ENCODE peak calls at places on chromosomes 2 and 18, in eight cellular contexts. A, M, R, J, V, H, L and X are unnamed samples. For H3K9me3, the result is how much of the 10 kb centered on the place peaks cover.

GRCh38 chr18:49566217-49566616 is 4.4 kb downstream of the LIPG start:
- DNase-seq in A (no peak), M (no peak), R (no peak), J (no peak), V (no peak), H (no peak), L (no peak), X (no peak)

GRCh38 chr2:44392338-44392943 is 30.7 kb downstream of the CAMKMT start:
- DNase-seq in A (peak), M (peak), R (no peak), J (no peak), V (no peak), H (no peak), L (peak), X (no peak)

GRCh38 chr2:25258814-25259743 is 82.6 kb downstream of the DNMT3A start:
- DNase-seq in A (no peak), M (no peak), R (no peak), J (no peak), V (no peak), H (no peak), L (no peak), X (no peak)

GRCh38 chr18:42798606-42799005 is 316.9 kb downstream of the RIT2 start:
- DNase-seq in A (no peak), M (no peak), R (no peak), J (no peak), V (no peak), H (no peak), L (no peak), X (no peak)

GRCh38 chr2:143700865-143701264 is 571.6 kb downstream of the ARHGAP15 start:
- DNase-seq in A (no peak), M (no peak), R (no peak), J (no peak), V (no peak), H (no peak), L (no peak), X (no peak)

GRCh38 chr2:205734436-205734835 is 52.1 kb downstream of the NRP2 start:
- DNase-seq in A (no peak), M (peak), R (no peak), J (no peak), V (peak), H (no peak), L (no peak), X (no peak)

GRCh38 chr2:12604248-12604801 is 112.4 kb upstream of the TRIB2 start:
- DNase-seq in A (no peak), M (no peak), R (no peak), J (no peak), V (no peak), H (no peak), L (no peak), X (no peak)

GRCh38 chr18:14971461-14972185 is 223.7 kb downstream of the ANKRD30B start:
- DNase-seq in A (no peak), M (no peak), R (no peak), J (no peak), V (no peak), H (no peak), L (no peak), X (no peak)

GRCh38 chr2:3971313-3972192 is 268.2 kb downstream of the DCDC2C start:
- DNase-seq in A (no peak), M (no peak), R (no peak), J (no peak), V (no peak), H (no peak), L (no peak), X (no peak)
- H3K9me3 ChIP-seq in A (under half), M (under half), R (under half), J (under half), V (under half), H (under half), L (under half), X (under half)

DNA sequence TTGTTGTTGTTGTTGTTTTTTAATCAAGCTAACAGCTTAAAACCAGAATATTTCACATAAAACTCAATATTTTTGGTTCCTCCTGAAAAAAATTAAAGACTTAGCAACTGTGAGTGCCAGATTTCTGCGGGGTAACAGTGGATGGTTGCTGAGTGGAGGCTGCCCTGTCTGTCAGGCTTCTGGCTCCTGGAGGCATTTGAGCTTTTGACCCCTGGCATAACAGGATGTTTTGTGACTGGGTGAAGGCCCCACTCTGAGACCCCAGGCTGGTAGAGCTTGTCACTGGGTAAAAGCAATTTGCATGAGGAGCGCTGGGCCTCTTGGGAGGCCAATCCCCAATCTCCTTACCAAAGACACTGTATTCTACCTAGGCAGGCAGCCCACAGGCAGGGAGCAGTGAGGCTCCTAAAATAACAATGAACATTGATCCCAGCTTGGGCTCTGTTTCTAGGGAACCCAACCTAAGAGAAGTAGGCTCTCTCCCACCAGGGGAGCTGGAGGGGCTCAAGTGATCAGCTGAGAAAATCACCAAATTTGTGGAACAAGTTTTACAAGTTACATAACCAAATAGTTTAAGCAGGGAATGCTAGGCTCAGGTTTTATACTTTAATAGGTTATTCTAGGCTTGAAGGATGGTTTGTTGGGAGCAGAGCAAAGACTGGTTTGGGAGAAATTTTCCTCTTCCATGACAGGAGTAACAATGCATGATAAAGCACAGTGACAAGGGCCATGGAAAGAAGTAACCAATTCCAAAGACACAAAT is 5.9 kb upstream of the SPRED2 start:
- DNase-seq in A (no peak), M (no peak), R (no peak), J (no peak), V (no peak), H (no peak), L (no peak), X (no peak)
- TF ChIP-seq POLR2A in A (no peak), M (no peak), R (no peak), J (no peak), V (no peak), H (no peak), L (no peak), X (no peak)

DNA sequence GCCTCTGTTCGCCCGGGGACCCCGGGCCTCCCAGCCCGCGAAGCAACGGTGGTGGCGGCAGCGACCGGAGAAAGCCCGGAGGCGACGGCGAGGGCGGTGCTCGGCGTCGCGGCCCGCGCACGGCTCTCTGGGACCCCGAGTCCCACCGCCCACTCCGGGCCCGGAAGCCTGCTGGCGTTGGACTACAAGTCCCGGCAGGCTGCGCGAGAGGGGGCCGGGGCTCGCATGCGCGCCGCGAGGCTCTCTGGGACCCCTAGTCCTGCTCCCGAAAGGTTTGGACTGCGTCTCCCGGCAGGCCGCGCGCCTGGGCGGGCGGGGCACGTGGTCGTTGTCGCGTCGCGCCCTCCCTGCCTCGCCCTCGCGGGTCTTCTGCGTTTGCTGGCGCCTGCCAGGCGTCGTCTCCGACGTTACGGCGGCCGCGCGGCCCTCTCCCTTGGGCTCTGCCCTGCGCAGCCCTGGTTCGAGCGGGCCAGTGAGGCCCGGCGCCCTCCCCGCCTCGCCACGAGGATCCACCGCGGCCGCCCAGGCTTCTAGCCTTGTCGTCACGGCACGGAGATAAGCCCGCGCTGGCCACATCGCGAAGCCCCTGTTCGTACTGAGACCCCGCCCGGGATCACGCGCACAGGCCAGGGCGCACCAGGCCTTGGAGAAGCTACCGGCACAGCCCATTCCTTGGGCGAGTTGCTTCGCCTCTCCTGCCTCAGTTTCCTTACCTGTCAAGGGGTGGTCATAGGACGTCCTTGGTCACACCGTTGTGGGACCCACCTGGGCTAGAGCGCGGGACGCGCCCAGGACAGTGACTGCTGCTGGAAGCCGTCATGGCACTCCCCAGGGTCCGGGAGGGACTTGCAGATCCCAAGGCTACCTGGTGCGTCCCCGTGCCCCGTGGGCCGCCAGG is at the start of gene STK25:
- DNase-seq in A (peak), M (peak), R (peak), J (peak), V (peak), H (peak), L (peak), X (peak)
- H3K27ac ChIP-seq in A (peak), M (peak), R (peak), J (peak), V (peak), H (peak), L (peak), X (peak)

GRCh38 chr18:55998071-55998522 is 410.1 kb upstream of the TCF4 start:
- DNase-seq in A (no peak), M (no peak), R (no peak), J (no peak), V (no peak), H (no peak), L (no peak), X (no peak)
- H3K9me3 ChIP-seq in A (under half), M (under half), R (under half), J (under half), V (under half), H (under half), L (under half), X (under half)

DNA sequence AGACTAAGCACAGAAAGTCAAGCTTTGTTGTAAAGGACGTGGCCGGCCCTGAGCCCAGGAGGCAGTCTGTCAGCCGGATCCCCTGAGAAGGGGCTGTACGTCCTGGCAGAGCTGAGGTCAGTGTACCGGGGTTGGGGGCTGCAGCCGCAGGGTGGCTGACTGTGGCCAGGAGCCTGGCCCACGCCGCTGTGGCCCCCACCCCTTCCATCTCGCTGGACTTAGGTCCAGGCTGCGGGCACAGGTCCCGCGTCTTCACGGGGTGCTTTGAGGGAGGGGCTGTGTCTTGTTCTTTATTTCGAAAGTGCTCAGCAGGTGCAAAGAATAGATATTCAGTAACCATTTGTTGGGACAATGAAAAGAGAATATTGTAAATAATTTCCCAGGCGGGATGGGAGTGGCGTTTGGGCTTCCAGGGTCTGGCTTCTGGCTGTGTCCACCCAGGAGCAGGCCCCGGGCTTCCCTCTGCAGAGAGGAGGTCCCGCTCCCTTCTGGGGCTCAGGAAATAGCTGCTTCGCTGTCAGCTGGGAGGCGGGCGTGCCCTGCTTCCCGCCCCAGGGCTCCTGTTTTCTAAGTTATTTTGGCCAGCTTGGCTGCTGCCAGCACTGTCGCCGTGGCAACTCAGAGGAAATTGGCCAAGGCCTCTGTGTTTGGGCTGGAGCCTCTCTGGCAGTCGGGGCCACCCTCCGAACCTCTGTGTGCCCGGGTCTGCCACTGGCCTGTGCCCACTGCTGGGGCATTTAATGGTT is 7.4 kb downstream of the NFATC1 start:
- DNase-seq in A (peak), M (no peak), R (peak), J (no peak), V (peak), H (peak), L (peak), X (no peak)
- TF ChIP-seq POLR2A in A (no peak), M (no peak), R (peak), J (no peak), V (no peak), H (peak), L (no peak), X (no peak)

DNA sequence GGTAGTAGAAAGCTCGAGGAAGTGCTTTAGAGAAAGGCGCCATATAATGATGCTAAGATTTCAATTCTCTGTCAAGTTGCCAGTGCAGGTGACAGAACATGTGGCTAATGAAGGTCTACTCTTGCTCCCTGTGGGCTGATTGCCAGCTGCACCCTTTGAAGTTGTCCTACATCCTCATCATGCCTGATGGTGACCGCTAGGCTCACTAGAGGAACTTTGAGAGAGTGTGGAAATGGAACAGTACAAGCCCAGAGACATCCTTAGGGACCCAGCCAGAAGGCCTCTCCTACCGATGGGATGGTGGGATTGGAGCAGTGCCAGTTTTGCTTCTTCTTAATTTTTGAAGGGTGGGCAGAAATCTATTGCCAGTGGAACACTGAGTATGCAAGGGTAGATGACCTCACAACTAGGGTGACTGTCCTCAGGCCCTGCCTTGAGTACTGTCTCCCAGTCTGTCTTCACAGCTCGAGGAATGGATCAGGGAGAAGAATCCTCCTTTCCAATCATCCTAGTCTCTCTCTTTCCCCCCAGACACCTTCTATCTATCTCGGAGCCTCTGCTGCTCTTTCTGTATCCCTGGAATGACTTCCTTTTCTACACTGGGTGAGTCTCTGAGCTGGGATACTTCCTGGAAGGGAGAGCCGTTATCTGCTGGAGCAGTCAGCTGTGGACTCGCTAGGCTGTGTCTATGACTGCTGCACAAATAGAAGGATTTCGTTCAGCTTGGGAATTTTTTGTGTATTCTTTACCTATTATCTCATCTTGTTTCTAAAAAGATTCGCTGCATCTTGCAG is 33.5 kb downstream of the LGALSL start:
- DNase-seq in A (no peak), M (no peak), R (no peak), J (no peak), V (no peak), H (peak), L (no peak), X (no peak)
- H3K27ac ChIP-seq in A (no peak), M (no peak), R (no peak), J (no peak), V (no peak), H (peak), L (no peak), X (no peak)

GRCh38 chr2:208854717-208855116 is 448.1 kb downstream of the PTH2R start:
- DNase-seq in A (no peak), M (no peak), R (no peak), J (no peak), V (no peak), H (no peak), L (no peak), X (no peak)
- H3K9me3 ChIP-seq in A (under half), M (under half), R (under half), J (under half), V (under half), H (under half), L (under half), X (under half)

GRCh38 chr2:177164131-177164530 is 48.5 kb upstream of the HNRNPA3 start:
- DNase-seq in A (no peak), M (no peak), R (no peak), J (no peak), V (no peak), H (no peak), L (no peak), X (no peak)

GRCh38 chr2:177164584-177165052 is 48.0 kb upstream of the HNRNPA3 start:
- DNase-seq in A (peak), M (peak), R (peak), J (peak), V (peak), H (peak), L (peak), X (peak)

GRCh38 chr2:177165103-177165583 is 47.5 kb upstream of the HNRNPA3 start:
- DNase-seq in A (peak), M (peak), R (no peak), J (peak), V (peak), H (no peak), L (peak), X (no peak)

GRCh38 chr2:177169810-177170514 is 42.6 kb upstream of the HNRNPA3 start:
- DNase-seq in A (no peak), M (no peak), R (no peak), J (peak), V (no peak), H (no peak), L (no peak), X (no peak)

GRCh38 chr2:177165731-177166711 is 46.6 kb upstream of the HNRNPA3 start:
- DNase-seq in A (peak), M (peak), R (no peak), J (peak), V (no peak), H (no peak), L (peak), X (no peak)
- TF ChIP-seq POLR2A in A (no peak), M (no peak), R (no peak), J (no peak), V (no peak), H (no peak), L (peak), X (no peak)

DNA sequence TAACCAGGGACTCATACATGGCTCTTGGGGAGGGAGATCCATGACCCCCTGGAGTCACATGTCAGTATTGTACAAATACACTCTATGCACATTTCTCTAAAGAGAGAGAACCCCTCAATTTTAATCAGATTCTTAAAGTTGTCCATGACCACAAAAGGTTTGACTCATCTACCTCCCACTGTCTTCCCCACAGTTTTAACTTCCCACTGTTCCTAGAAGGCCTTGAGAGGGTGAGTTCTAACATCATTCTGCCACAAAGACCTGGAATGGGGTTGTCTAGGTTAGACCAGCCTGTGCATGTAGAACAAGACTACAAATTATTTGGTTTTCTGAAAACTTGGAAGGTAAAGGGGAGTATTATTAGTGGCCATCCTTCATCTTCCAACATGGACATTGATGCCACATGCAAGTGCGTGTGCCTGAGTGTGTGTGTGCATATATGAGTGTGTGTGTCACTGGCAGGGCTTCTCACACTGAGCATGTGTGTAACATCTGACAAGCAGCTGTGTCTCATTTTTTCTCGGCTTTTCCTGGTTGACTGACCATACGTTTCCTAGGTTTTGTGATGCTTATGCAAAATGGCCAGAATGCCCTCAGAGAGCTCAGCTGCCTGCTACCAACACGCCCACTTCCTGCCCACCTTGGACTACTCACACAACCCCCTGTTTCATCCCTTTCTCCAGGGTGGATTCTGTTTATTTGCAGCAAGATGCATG is 94.6 kb upstream of the LGALSL start:
- DNase-seq in A (no peak), M (no peak), R (no peak), J (no peak), V (no peak), H (no peak), L (no peak), X (no peak)
- H3K27ac ChIP-seq in A (peak), M (peak), R (no peak), J (no peak), V (no peak), H (peak), L (peak), X (peak)

DNA sequence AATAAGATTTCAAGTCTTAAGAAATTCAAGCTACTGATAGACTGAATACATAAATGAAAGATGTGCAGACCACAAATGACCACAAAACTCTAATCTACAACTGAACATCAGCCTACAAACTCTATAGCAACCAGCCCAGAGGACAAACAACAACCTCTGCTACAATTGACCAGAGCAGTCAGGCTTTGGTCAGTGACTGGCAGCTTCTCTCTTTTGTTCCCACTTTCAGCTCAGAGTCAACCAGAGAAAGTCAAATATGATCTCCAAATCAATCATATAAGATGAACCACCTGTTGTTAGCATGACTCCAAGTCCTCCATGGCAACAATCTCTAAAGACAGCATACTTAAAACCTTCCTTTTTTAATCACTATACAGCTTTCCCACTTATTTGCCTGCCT is 996.2 kb downstream of the SUCLG1 start:
- DNase-seq in A (no peak), M (no peak), R (no peak), J (no peak), V (no peak), H (no peak), L (no peak), X (no peak)
- H3K9me3 ChIP-seq in A (under half), M (under half), R (under half), J (under half), V (under half), H (under half), L (under half), X (under half)